ENCODE peak calls at places on chromosome 16, in six cellular contexts. Y is sigmoid colon, B is A549, D is SK-N-SH, J is suprapubic skin, E is ovary. Z is an unnamed sample. For H3K4me1, the result is how much of the 10 kb centered on the place peaks cover.

GRCh38 chr16:76500006-76500405 is 222.8 kb downstream of the CNTNAP4 start:
- DNase-seq in Y (no peak), B (no peak), D (no peak), J (no peak), E (no peak), Z (no peak)

GRCh38 chr16:81558444-81559175 is 114.0 kb downstream of the CMIP start:
- DNase-seq in Y (no peak), B (peak), D (no peak), J (no peak), E (no peak), Z (peak)

GRCh38 chr16:9119795-9120194 is 28.4 kb downstream of the HAPSTR1 start:
- DNase-seq in Y (peak), B (peak), D (no peak), J (peak), E (no peak), Z (no peak)

GRCh38 chr16:21314339-21314738 is 36.2 kb upstream of the CRYM start:
- DNase-seq in Y (no peak), B (no peak), D (no peak), J (no peak), E (no peak), Z (no peak)

GRCh38 chr16:49580751-49581303 is 207.2 kb downstream of the C16orf78 start:
- DNase-seq in Y (no peak), B (no peak), D (no peak), J (no peak), E (no peak), Z (no peak)

GRCh38 chr16:11112723-11113348 is 143.2 kb downstream of the SOCS1 start:
- DNase-seq in Y (no peak), B (no peak), D (no peak), J (no peak), E (no peak), Z (no peak)

GRCh38 chr16:69143116-69143515 is 10.7 kb downstream of the UTP4 start:
- DNase-seq in Y (no peak), B (peak), D (peak), J (no peak), E (no peak), Z (peak)

GRCh38 chr16:2151188-2152091 is 3.0 kb downstream of the RAB26 start:
- DNase-seq in Y (no peak), B (peak), D (no peak), J (no peak), E (no peak), Z (no peak)

GRCh38 chr16:1532771-1533170 is 695 bp upstream of the TMEM204 start:
- DNase-seq in Y (no peak), B (no peak), D (no peak), J (no peak), E (no peak), Z (no peak)

GRCh38 chr16:27319257-27319965 is 5.6 kb downstream of the IL4R start:
- DNase-seq in Y (peak), B (no peak), D (no peak), J (peak), E (no peak), Z (no peak)

GRCh38 chr16:17468611-17469010 is 2.1 kb downstream of the XYLT1 start:
- DNase-seq in Y (no peak), B (no peak), D (no peak), J (peak), E (no peak), Z (no peak)

GRCh38 chr16:81627024-81627423 is 152.1 kb upstream of the PLCG2 start:
- DNase-seq in Y (no peak), B (peak), D (no peak), J (no peak), E (no peak), Z (no peak)

GRCh38 chr16:8375208-8375607 is 215.1 kb downstream of the TMEM114 start:
- DNase-seq in Y (no peak), B (no peak), D (no peak), J (no peak), E (no peak), Z (no peak)

GRCh38 chr16:19583665-19584300 is 28.3 kb downstream of the VPS35L start:
- DNase-seq in Y (no peak), B (peak), D (peak), J (no peak), E (no peak), Z (peak)

GRCh38 chr16:48499822-48500440 is 110.0 kb downstream of the N4BP1 start:
- DNase-seq in Y (peak), B (peak), D (peak), J (no peak), E (peak), Z (peak)

GRCh38 chr16:20944861-20945390 is 44.4 kb downstream of the LYRM1 start:
- DNase-seq in Y (no peak), B (no peak), D (no peak), J (no peak), E (no peak), Z (no peak)

GRCh38 chr16:68370221-68370920 is 59.6 kb downstream of the PRMT7 start:
- DNase-seq in Y (no peak), B (no peak), D (no peak), J (no peak), E (no peak), Z (no peak)

GRCh38 chr16:16071631-16072244 is 122.3 kb downstream of the ABCC1 start:
- DNase-seq in Y (no peak), B (no peak), D (no peak), J (no peak), E (peak), Z (no peak)

GRCh38 chr16:68475071-68475470 is 26.8 kb upstream of the SMPD3 start:
- DNase-seq in Y (no peak), B (peak), D (no peak), J (no peak), E (no peak), Z (no peak)

GRCh38 chr16:1348441-1348840 is 3.2 kb downstream of the TSR3 start:
- DNase-seq in Y (no peak), B (no peak), D (no peak), J (no peak), E (no peak), Z (no peak)

GRCh38 chr16:52573365-52574104 is 26.6 kb upstream of the TOX3 start:
- DNase-seq in Y (no peak), B (peak), D (no peak), J (no peak), E (no peak), Z (peak)

GRCh38 chr16:69329369-69330285 is 761 bp downstream of the PDF start:
- DNase-seq in Y (peak), B (no peak), D (peak), J (no peak), E (peak), Z (peak)

GRCh38 chr16:27238016-27238587 is 30.5 kb downstream of the NSMCE1 start:
- DNase-seq in Y (peak), B (no peak), D (no peak), J (peak), E (no peak), Z (peak)

GRCh38 chr16:86457621-86458456 is 52.5 kb upstream of the FOXF1 start:
- DNase-seq in Y (peak), B (no peak), D (no peak), J (no peak), E (no peak), Z (peak)

GRCh38 chr16:4613636-4614570 is 785 bp downstream of the UBALD1 start:
- DNase-seq in Y (peak), B (peak), D (peak), J (no peak), E (peak), Z (peak)

GRCh38 chr16:17590711-17591654 is 120.2 kb upstream of the XYLT1 start:
- DNase-seq in Y (no peak), B (no peak), D (no peak), J (no peak), E (no peak), Z (no peak)

GRCh38 chr16:9364721-9365693 is 273.6 kb downstream of the HAPSTR1 start:
- DNase-seq in Y (peak), B (no peak), D (peak), J (peak), E (no peak), Z (peak)

GRCh38 chr16:83666449-83666848 is 141.3 kb upstream of the HSBP1 start:
- DNase-seq in Y (no peak), B (no peak), D (no peak), J (peak), E (no peak), Z (no peak)

GRCh38 chr16:1612320-1613111 is at the start of gene CRAMP1:
- DNase-seq in Y (peak), B (peak), D (peak), J (no peak), E (no peak), Z (peak)

DNA sequence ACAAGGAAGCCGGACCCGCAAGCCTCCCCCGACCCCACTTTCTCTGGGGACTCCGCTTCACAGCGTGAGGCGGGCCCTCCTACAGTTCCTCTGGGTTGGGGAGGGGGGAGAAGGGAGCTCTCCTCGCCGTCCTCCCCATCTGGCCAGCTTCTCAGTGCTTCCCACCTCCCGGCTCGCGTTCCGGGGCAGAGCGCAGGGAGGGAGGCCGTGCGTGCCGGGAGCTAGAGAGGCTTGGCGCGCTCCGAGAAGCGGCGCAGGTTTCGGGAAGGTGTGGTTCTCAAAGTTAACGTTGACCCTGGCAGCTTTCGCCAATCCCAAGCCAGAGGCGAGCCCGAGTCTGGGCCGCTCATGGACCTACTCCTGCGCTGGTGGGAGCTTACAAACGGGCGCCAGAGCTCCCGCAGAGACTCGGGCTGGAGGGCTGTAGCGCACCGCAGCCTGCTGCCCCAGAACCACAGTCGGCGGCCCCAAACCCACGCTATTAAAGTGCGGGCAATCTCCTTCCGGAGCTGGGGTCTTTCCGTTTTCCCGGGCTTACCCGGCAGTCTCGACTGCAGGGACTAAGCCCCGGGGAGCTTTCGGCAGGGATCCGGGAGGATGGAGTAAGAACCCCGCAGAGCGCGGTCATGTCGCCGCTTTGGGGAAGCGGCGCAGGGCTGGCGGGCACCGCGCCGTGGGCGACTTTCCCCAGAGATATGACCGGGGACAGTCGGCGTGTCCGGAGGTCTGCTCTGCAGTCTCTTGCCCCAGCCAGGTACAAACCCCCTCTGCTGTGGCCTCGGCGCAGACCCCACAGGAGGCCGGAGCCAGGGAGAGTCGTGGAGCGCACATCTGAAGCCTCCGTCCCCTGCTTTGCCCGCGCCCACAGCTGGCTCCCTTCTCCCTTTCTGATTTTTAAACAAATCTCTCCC is 797 bp downstream of the CDH11 start:
- DNase-seq in Y (peak), B (peak), D (peak), J (no peak), E (peak), Z (no peak)
- H3K4me1 ChIP-seq in Y (under half), B (under half), D (under half), J (under half), E (under half), Z (under half)

GRCh38 chr16:29763326-29763725 is 14.7 kb upstream of the ZG16 start:
- DNase-seq in Y (no peak), B (no peak), D (no peak), J (no peak), E (no peak), Z (no peak)

GRCh38 chr16:29761882-29762281 is 16.1 kb upstream of the C16orf54 start:
- DNase-seq in Y (no peak), B (no peak), D (no peak), J (no peak), E (no peak), Z (no peak)

GRCh38 chr16:29767062-29767461 is 11.0 kb upstream of the ZG16 start:
- DNase-seq in Y (no peak), B (no peak), D (no peak), J (no peak), E (no peak), Z (no peak)

GRCh38 chr16:29769507-29769906 is 8.5 kb upstream of the ZG16 start:
- DNase-seq in Y (no peak), B (no peak), D (no peak), J (no peak), E (no peak), Z (no peak)

DNA sequence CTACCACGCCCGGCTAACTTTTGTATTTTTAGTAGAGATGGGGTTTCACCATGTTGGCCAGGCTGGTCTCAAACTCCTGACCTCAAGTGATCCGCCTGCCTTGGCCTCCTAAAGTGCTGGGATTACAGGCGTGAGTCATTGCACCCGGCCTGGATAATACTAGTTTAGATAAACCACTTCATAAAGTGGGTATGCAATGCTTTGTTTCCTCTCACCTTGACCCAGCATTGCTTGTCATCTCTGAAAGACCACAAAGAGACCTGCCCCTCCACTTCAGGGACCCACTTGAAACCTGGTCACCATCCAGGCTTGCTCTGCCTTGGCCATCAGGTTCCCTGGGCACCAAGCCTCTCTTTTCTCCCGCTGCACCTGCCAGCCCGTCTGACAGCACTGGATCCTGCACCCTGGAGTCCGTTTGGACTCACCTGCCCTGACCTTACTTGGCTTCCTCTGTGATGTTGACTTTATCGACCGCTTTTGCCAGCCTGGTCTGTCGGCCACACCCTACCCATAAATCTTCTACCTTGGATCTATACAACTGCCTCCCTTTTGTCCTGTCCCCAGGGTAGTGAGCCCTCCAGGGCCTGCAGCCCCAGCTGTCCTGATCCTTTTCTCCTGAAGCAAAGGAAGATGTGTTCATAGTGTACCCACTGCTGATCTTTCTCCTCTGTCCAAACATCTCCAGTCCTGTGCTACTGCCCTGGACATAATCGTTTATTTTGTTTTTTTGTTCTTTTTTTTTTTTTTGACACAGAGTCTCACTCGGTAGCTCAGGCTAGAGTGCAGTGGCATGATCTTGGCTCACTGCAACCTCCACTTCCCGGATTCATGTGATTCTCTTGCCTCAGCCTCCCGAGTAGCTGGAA is 12.7 kb upstream of the ZG16 start:
- DNase-seq in Y (no peak), B (no peak), D (no peak), J (no peak), E (no peak), Z (peak)
- TF ChIP-seq EP300 in Y (no peak), B (no peak), D (no peak), J (no peak), E (no peak), Z (no peak)

DNA sequence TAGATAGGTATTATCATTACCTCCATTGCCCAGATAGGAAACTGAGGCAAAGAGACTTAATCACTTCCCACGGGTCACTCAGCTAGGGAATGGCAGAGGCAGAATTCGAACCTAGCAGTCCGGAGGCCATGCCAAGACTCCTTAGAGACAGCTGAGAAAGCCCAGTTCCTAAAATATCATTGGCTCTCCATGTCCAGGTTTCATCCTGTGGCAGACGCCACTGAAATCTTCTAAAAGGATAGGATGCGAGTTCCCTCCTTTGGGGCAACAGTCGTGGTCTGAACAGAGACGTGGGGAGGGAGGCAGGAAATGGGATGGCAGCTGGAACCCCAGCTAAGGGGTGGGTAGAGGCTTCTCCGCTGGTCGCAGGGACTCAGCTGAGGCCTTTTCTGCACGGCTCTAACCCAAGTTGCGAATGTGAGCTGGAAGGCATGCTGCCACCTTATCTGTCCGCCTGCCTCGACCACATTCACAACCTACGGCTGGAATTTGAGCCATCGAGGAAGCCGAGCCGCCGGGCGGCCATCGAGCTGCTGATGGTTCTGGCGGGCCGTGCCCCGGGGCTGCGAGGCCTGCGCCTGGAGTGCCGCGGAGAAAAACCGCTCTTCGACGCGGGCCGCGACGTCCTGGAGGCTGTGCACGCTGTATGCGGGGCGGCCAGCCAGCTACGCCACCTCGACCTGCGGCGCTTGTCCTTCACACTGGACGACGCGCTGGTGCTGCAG is 1.9 kb upstream of the HSF4 start:
- DNase-seq in Y (no peak), B (no peak), D (no peak), J (no peak), E (no peak), Z (no peak)
- H3K4me3 ChIP-seq in Y (no peak), B (no peak), D (no peak), J (peak), E (no peak), Z (peak)

GRCh38 chr16:85139888-85140339 is 27.6 kb upstream of the CIBAR2 start:
- DNase-seq in Y (no peak), B (no peak), D (no peak), J (no peak), E (no peak), Z (no peak)
- H3K4me1 ChIP-seq in Y (under half), B (under half), D (under half), J (under half), E (under half), Z (under half)

DNA sequence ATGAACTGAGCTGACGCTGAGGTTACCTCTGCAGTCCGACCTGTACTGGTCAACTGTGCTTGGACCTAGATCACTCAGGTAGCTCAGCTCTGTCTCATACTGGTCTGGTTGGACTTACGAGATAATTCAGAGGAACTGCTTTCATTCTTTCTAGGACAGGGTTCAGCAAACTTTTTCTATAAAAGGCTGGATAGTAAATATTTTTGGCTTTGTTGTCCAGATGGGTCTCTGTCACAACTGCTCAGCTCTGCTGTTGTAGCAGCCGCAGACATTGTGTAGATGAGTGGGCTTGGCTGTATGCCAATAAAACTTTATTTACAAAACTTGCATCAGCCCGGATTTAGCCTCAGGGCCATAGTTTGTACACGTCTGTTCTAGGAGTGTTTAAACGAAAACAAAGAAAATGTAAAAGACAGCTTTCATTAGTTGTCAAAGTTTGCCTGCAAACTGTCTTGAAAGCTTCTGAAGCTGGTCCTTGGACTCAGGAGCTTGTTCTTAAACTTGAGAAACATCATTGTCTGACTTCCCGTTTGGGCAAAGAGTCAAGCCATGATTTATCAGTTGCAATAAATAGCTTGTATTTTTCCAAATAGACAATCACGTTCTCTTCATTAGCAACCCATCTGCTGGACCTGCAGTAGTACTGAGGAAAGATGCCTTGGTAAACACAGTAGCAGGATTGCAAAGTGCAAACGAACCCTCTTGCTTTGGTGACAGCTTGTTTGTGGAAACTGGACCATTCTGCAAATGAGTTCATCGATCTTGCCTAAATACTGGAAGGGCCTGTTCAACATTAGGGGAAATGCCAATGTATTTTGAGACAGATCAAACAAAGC is 253.4 kb downstream of the SNX29 start:
- DNase-seq in Y (no peak), B (no peak), D (no peak), J (no peak), E (no peak), Z (no peak)
- TF ChIP-seq EP300 in Y (no peak), B (no peak), D (no peak), J (no peak), E (no peak), Z (no peak)

DNA sequence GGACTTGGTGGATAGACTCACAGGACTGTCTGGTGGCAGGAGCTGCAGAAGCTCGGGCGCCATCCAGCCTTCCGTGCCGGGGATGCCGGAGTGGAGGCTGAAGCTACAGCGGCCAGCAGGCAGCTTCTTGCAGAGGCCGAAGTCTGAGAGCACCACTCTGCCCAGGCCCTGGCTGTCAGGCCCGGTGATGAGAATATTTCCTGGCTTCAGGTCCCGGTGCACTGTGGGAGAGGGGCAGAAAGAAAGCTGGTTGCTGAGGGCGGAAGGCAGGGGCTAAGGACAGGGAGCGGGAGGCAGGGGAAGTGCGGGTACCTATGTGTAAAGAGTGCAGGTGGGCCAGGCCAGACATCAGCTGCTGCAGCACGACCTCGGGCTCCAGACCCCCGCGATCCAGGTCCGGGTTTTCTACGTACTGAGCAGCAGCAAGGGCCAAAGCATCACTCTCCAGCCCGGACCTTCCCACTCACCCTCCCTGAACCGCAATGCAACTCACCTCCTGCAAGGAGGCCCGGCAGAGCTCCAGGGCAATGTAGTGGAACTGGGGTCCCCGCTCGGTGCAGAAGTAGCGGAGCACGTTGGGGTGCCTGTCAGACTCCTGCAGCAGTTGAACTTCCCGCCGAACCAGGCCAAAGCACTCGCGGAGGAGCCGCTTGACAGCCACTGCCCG is 16.2 kb downstream of the PLK1 start:
- DNase-seq in Y (no peak), B (no peak), D (peak), J (no peak), E (no peak), Z (no peak)
- H3K4me3 ChIP-seq in Y (no peak), B (no peak), D (no peak), J (no peak), E (no peak), Z (no peak)

GRCh38 chr16:89450537-89450936 is 39.8 kb downstream of the ANKRD11 start:
- DNase-seq in Y (no peak), B (no peak), D (no peak), J (no peak), E (no peak), Z (no peak)
- H3K4me1 ChIP-seq in Y (half or more), B (half or more), D (under half), J (half or more), E (under half), Z (under half)

Z was measured in transverse colon.